ENCODE peak calls at places on chromosomes 7 and 10, in four cellular contexts. M is stomach, T is breast epithelium, E is K562. W is an unnamed sample. For H3K4me1, the result is how much of the 10 kb centered on the place peaks cover.

GRCh38 chr7:15765753-15766152 is 79.3 kb upstream of the MEOX2 start:
- DNase-seq in M (no peak), T (no peak), E (no peak), W (no peak)

GRCh38 chr10:14658331-14659122 is 116.2 kb downstream of the FAM107B start:
- DNase-seq in M (no peak), E (no peak), T (no peak), W (no peak)

GRCh38 chr10:59830601-59831259 is 75.6 kb downstream of the CCDC6 start:
- DNase-seq in M (peak), T (no peak), E (peak), W (peak)

GRCh38 chr7:86956567-86956966 is 102.9 kb downstream of the ELAPOR2 start:
- DNase-seq in M (no peak), T (no peak), E (no peak), W (no peak)

GRCh38 chr7:32616625-32617024 is 121.3 kb downstream of the AVL9 start:
- DNase-seq in T (no peak), E (peak), M (no peak), W (no peak)

GRCh38 chr7:47100815-47101435 is 481.0 kb downstream of the TNS3 start:
- DNase-seq in E (peak), T (no peak), M (peak), W (peak)

GRCh38 chr10:67110286-67110685 is 184.4 kb downstream of the LRRTM3 start:
- DNase-seq in M (no peak), E (no peak), T (no peak), W (no peak)

GRCh38 chr10:99450156-99450555 is 19.7 kb upstream of the GOT1 start:
- DNase-seq in E (no peak), M (no peak), T (no peak), W (no peak)

GRCh38 chr7:111357691-111358090 is 204.6 kb downstream of the IMMP2L start:
- DNase-seq in M (no peak), T (no peak), E (no peak), W (no peak)

GRCh38 chr7:114051871-114052324 is 133.1 kb upstream of the PPP1R3A start:
- DNase-seq in E (no peak), T (no peak), M (no peak), W (no peak)

GRCh38 chr7:106018566-106019338 is 55.7 kb downstream of the CDHR3 start:
- DNase-seq in E (peak), M (no peak), T (no peak), W (no peak)

GRCh38 chr10:65827344-65827743 is 1098.5 kb upstream of the LRRTM3 start:
- DNase-seq in E (no peak), T (no peak), M (no peak), W (no peak)

GRCh38 chr7:95608344-95609173 is 12.2 kb upstream of the PDK4 start:
- DNase-seq in E (peak), M (peak), T (peak), W (peak)

DNA sequence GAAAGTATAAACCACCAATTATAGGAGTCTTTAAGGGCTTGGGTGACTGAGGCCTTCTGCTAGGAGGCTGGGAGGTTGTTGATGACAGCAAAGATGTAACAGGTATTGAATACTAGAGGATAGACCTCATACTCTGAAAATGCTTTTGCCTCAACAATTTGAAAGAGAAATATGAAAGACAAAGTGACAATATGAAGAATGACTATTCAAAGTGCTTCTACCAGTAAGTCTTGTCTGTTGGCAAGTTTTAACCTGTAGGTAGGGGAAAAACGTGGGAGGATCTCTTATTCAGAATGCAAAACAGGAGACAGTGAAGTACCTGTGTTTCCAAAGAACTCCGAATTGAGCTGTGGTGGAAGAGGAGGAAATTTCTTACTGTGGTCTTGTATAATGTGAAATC is 38.2 kb downstream of the GBF1 start:
- DNase-seq in M (no peak), T (no peak), E (no peak), W (no peak)
- H3K4me1 ChIP-seq in M (under half), T (under half), E (under half), W (under half)

DNA sequence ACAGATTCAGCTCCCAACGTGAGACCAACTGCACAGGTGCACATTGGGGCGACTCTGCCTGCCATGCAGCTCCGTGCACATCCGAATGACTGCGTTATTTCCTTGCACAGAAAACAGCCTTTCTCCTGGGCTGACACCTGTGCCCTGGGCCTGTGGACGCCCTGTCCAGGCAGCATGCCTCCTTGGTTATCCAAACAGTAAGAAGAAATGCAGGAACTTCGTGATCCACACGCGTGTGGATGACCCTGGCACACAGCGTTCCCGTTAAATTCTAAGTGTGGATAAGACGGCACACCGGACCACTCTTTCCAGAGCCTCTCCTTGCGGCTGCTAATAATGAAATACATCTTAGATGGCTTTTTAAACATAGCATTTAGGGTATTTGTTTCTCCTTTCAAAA is 39.6 kb downstream of the NKX6-2 start:
- DNase-seq in T (no peak), E (no peak), M (no peak), W (no peak)
- H3K27ac ChIP-seq in T (no peak), E (no peak), M (no peak), W (peak)

GRCh38 chr10:12337973-12338372 is 11.4 kb upstream of the CAMK1D start:
- DNase-seq in E (no peak), T (no peak), M (no peak), W (no peak)

GRCh38 chr10:12332572-12333381 is 16.6 kb upstream of the CAMK1D start:
- DNase-seq in T (no peak), M (no peak), E (no peak), W (no peak)

GRCh38 chr10:12337407-12337806 is 11.9 kb upstream of the CAMK1D start:
- DNase-seq in M (no peak), T (no peak), E (no peak), W (no peak)

GRCh38 chr10:12334186-12334530 is 15.2 kb upstream of the CAMK1D start:
- DNase-seq in M (no peak), E (no peak), T (no peak), W (no peak)

GRCh38 chr10:12333382-12334185 is 15.8 kb upstream of the CAMK1D start:
- DNase-seq in E (no peak), M (peak), T (peak), W (peak)
- TF ChIP-seq POLR2AphosphoS5 in E (no peak), M (no peak), T (peak), W (no peak)

GRCh38 chr7:77566421-77566820 is 29.3 kb downstream of the PTPN12 start:
- DNase-seq in T (no peak), E (no peak), M (no peak), W (no peak)
- H3K4me1 ChIP-seq in T (under half), E (under half), M (under half), W (under half)

GRCh38 chr10:131982185-131982756 is 548 bp upstream of the BNIP3 start:
- DNase-seq in E (peak), M (no peak), T (peak), W (no peak)
- H3K27ac ChIP-seq in E (peak), M (peak), T (peak), W (peak)

DNA sequence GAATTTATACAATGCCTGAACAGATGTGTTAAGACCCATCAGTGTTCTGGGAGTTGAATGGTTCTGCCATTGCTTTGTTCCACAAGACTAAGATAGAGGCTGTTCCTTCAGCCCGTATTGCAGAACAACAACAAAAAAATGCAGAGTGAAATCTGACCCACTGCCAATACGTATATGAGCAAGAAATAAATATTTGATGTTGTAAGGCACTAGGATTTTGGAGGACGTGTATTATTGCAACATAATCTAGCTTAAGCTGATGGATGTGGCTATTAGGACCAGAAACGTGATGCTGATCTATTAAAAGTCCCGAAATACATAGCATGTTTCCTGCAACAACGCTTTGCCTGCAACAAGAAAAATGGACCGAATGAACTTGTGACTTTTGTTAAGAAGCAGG is 119.2 kb upstream of the JCAD start:
- DNase-seq in M (no peak), T (no peak), E (no peak), W (no peak)
- TF ChIP-seq POLR2AphosphoS5 in M (peak), T (no peak), E (no peak), W (no peak)

DNA sequence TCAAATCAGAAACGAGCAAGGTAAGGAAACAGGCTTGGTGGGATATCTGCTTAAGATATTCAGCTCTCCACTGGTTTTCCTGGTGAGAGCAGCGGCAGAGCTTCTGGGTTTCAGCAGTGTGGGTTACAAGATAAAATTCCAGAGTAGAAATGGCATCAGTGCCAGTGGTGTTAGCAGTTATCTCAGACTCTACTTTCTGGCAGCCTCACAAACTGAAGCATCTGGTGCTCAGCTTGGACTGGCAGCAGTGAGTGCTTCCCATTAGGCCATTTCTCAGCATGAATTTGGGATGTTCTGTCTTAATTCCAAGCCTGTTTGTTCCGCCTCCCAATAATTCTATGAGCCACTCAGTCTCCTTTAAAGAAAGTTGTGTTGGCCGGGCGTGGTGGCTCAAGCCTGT is 6.9 kb upstream of the GSTO2 start:
- DNase-seq in M (no peak), T (no peak), E (no peak), W (no peak)
- H3K4me1 ChIP-seq in M (under half), T (under half), E (under half), W (under half)

DNA sequence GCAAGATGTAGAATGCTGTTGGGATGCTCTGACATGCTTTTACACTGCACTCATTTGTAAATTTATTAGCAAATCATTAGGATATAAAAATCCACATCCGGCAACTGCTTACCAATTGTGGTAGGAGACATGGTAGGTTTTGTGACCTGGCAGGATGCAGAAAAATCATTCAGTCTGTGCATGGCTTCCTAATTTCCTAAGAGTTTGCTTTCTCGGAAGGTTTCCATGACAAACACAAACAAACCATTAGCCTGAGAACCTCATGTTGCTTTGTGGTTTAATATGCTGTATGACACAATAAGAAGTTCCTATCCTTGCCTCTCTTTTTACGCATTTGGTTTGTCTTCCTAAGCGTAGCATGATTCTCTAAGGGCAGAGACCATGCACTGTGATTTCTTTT is 14.7 kb upstream of the LMBR1 start:
- DNase-seq in M (no peak), T (no peak), E (no peak), W (no peak)
- H3K27ac ChIP-seq in M (no peak), T (no peak), E (no peak), W (peak)

GRCh38 chr10:102120987-102121738 is 995 bp upstream of the LDB1 start:
- DNase-seq in M (peak), T (no peak), E (no peak), W (peak)
- TF ChIP-seq POLR2AphosphoS5 in M (peak), T (peak), E (no peak), W (peak)

GRCh38 chr10:74841265-74841973 is 15.0 kb downstream of the KAT6B start:
- DNase-seq in M (peak), T (no peak), E (no peak), W (no peak)
- H3K4me1 ChIP-seq in M (under half), T (under half), E (under half), W (under half)